ENCODE peak calls at places on chromosomes 2 and 18, in five cellular contexts. I is GM23248, F is small intestine, V is Panc1, R is aorta. A is an unnamed sample.

GRCh38 chr2:217993817-217994459 is 8.9 kb downstream of the TNS1 start:
- DNase-seq in I (peak; percentile 72), F (peak; percentile 44), V (no peak), R (peak; percentile 74), A (peak; percentile 70)

GRCh38 chr2:61419129-61419528 is 51.8 kb downstream of the USP34 start:
- DNase-seq in I (no peak), F (no peak), V (no peak), R (no peak), A (no peak)

GRCh38 chr2:149488719-149489440 is 98.7 kb downstream of the MMADHC start:
- DNase-seq in I (no peak), F (no peak), V (no peak), R (no peak), A (no peak)

GRCh38 chr18:69400253-69400975 is at the start of gene DOK6:
- DNase-seq in I (peak; percentile 79), F (no peak), V (no peak), R (peak; percentile 61), A (peak; percentile 66)

GRCh38 chr2:238462782-238463396 is 36.2 kb downstream of the ASB1 start:
- DNase-seq in I (peak; percentile 65), F (peak; percentile 73), V (no peak), R (no peak), A (no peak)

GRCh38 chr2:3461781-3462492 is 57.4 kb downstream of the ADI1 start:
- DNase-seq in I (peak; percentile 68), F (peak; percentile 62), V (peak; percentile 33), R (no peak), A (no peak)

GRCh38 chr2:159065313-159065712 is 96.9 kb downstream of the TANC1 start:
- DNase-seq in I (peak; percentile 16), F (no peak), V (no peak), R (no peak), A (no peak)

GRCh38 chr2:168180914-168181313 is 66.5 kb downstream of the STK39 start:
- DNase-seq in I (no peak), F (no peak), V (no peak), R (no peak), A (no peak)

GRCh38 chr2:159637988-159638501 is 21.7 kb upstream of the BAZ2B start:
- DNase-seq in I (peak; percentile 87), F (no peak), V (no peak), R (no peak), A (no peak)

GRCh38 chr18:13159579-13159978 is 59.0 kb upstream of the LDLRAD4 start:
- DNase-seq in I (peak; percentile 70), F (peak; percentile 71), V (peak; percentile 43), R (no peak), A (no peak)

GRCh38 chr2:108565778-108566375 is 31.6 kb downstream of the LIMS1 start:
- DNase-seq in I (no peak), F (no peak), V (no peak), R (no peak), A (no peak)

GRCh38 chr2:219831957-219832356 is 204.5 kb downstream of the SLC4A3 start:
- DNase-seq in I (no peak), F (no peak), V (no peak), R (no peak), A (no peak)

GRCh38 chr2:158060862-158061435 is 40.7 kb upstream of the UPP2 start:
- DNase-seq in I (peak; percentile 4), F (peak; percentile 78), V (no peak), R (no peak), A (no peak)

GRCh38 chr2:42944744-42945415 is 152.5 kb upstream of the HAAO start:
- DNase-seq in I (peak; percentile 70), F (no peak), V (no peak), R (no peak), A (no peak)

GRCh38 chr2:45131587-45131986 is 122.3 kb upstream of the SIX2 start:
- DNase-seq in I (no peak), F (no peak), V (no peak), R (no peak), A (no peak)

GRCh38 chr18:354003-354402 is 86.2 kb upstream of the THOC1 start:
- DNase-seq in I (peak; percentile 61), F (no peak), V (no peak), R (no peak), A (no peak)

GRCh38 chr2:151097118-151097517 is 164.5 kb downstream of the RBM43 start:
- DNase-seq in I (no peak), F (no peak), V (no peak), R (no peak), A (no peak)

GRCh38 chr2:104849618-104850097 is 4.3 kb upstream of the POU3F3 start:
- DNase-seq in I (peak; percentile 83), F (peak; percentile 51), V (peak; percentile 17), R (no peak), A (no peak)

GRCh38 chr2:104852161-104852689 is 1.7 kb upstream of the POU3F3 start:
- DNase-seq in I (peak; percentile 49), F (no peak), V (no peak), R (no peak), A (no peak)

GRCh38 chr2:104849036-104849551 is 4.8 kb upstream of the POU3F3 start:
- DNase-seq in I (no peak), F (no peak), V (no peak), R (no peak), A (no peak)

GRCh38 chr2:104851236-104852160 is 2.4 kb upstream of the POU3F3 start:
- DNase-seq in I (no peak), F (no peak), V (no peak), R (no peak), A (no peak)

DNA sequence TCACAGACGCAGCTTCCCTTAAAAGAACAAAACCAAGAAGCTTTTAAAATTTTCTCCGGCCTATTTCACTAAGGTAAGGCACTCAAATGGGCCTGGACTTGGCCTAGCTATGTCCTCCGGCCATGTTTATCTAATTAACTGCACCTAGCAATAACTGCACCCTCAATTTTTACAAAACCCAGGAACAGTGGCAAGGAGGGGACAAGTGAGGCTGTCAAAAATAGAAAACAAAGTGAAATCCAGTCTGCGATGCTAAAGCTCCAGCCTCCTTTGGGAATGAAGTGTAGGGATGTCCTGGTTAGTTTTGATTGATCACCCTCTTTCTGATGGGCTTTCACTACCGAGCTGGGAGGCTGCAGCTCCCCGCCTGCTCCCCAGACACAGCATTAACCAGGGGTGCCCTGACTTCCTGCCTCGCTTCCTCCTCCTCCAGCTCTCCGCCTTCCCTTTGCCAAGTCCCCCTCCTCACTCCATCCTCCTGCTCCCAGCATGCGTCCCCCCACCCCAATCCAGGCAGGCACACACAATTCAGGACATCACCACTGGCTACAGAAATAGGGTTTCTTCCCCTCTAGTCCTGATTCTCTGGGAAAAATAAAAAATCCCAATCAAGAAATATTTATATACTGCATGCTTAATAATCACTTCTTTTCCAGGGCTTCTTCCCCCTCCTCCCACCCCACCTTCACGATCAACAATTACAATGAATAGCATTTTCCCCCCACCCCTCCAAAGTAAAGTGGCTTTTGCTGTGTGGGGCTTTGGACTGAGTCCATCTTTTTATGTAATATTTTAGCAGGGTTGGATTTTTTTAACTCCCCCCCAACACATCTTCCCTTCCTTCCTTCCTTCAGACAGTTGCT is 3.4 kb upstream of the POU3F3 start:
- DNase-seq in I (no peak), F (no peak), V (no peak), R (no peak), A (no peak)
- H3K4me3 ChIP-seq in I (no peak overlapping the region), F (no peak overlapping the region), V (no peak overlapping the region), R (no peak overlapping the region), A (no peak overlapping the region)

DNA sequence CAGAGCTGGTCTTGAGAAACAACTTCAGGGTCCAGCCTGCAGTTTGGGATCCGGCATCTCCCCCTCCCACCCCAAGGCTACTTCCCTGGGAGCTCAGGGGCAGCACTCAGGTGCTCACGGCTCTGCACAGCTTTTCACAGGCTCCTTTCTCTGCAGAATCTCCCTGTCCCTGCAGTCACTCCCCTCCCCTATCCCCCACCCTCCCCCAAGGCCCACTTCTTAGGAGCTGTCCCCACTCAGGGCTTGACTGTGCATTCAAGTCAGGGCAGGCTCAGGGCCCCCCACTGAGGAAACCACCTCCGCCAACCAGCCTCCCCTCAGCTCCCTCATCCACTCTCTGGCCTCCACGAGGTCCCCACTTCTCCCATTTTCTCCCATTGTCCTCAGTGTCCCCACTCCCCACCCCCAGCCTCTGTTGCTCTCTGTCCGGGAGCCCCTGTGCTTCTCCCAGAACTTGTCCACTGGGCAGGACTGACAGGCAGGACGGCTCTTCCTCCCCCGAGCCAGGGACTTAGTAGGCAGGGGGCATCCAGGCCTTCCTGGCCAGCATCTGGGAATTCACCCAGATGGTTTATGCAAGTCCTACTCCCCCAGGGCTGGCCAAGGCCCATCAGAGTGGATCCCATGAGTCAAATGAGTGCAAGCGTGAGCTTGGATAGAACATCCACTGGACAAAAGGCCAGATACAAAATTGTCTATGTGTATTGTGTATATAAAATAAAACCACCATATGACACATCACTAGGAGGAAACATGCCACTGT is 7.6 kb downstream of the NMUR1 start:
- DNase-seq in I (peak; percentile 70), F (no peak), V (no peak), R (no peak), A (no peak)
- H3K4me1 ChIP-seq in I (peaks cover 9% of the 10 kb centered on the region), F (peaks cover 5% of the 10 kb centered on the region), V (no peaks in the 10 kb centered on the region), R (no peaks in the 10 kb centered on the region), A (peaks cover 18% of the 10 kb centered on the region)

GRCh38 chr2:89780318-89780717 is 1088.8 kb downstream of the RPIA start:
- DNase-seq in I (no peak), F (no peak), V (no peak), R (no peak), A (no peak)
- H3K9me3 ChIP-seq in I (peaks cover 19% of the 10 kb centered on the region), F (no peaks in the 10 kb centered on the region), V (no peaks in the 10 kb centered on the region), R (peaks cover 2% of the 10 kb centered on the region), A (peaks cover 100% of the 10 kb centered on the region)

GRCh38 chr2:226767056-226767813 is 32.4 kb downstream of the IRS1 start:
- DNase-seq in I (no peak), F (no peak), V (no peak), R (no peak), A (no peak)
- H3K4me3 ChIP-seq in I (no peak overlapping the region), F (no peak overlapping the region), V (no peak overlapping the region), R (no peak overlapping the region), A (no peak overlapping the region)

GRCh38 chr2:62475172-62476011 is 30.6 kb downstream of the TMEM17 start:
- DNase-seq in I (peak; percentile 54), F (no peak), V (no peak), R (no peak), A (no peak)
- H3K4me1 ChIP-seq in I (peaks cover 36% of the 10 kb centered on the region), F (no peaks in the 10 kb centered on the region), V (no peaks in the 10 kb centered on the region), R (no peaks in the 10 kb centered on the region), A (peaks cover 65% of the 10 kb centered on the region)

DNA sequence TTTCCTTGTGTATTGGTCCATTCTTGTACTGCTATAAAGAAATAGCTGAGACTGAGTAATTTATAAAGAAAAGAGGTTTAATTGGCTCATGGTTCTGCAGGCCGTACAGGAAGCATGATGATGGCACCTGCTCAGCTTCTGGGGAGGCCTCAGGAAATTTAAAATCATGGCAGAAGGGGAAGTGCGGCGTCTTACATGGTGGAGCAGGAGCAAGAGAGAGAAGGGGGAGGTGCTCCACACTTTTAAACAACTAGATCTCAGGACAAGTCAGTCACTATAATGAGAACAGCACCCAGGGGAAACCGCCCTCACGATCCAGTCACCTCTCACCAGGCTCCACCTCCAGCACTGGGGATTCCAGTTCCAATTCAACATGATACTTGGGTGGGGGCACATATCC is 54.3 kb downstream of the MSH2 start:
- DNase-seq in I (no peak), F (no peak), V (no peak), R (no peak), A (no peak)
- H3K9me3 ChIP-seq in I (no peaks in the 10 kb centered on the region), F (no peaks in the 10 kb centered on the region), V (no peaks in the 10 kb centered on the region), R (no peaks in the 10 kb centered on the region), A (peaks cover 6% of the 10 kb centered on the region)

DNA sequence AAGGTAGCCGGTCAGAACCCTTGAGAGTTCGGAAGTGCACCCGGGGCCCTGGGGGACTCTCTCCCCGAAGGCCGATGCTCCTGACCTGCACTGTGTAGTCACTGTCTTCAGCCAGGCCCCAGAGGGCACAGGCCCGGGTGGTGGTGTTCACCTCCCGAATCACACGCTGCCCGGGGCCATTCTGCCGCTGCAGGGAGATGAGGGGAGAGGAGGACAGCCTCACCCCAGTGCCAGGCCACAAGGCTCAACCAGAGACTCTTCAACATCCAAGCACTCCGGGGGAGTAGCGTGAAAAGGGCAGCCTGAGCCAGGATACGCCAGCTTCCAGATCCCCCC is 1.1 kb downstream of the FNDC4 start:
- DNase-seq in I (no peak), F (no peak), V (no peak), R (no peak), A (no peak)
- H3K4me3 ChIP-seq in I (peak overlapping the region; percentile 75), F (no peak overlapping the region), V (no peak overlapping the region), R (no peak overlapping the region), A (no peak overlapping the region)

A was measured in left ventricle myocardium inferior.